ENCODE peak calls at places on chromosomes 11 and 22, in five cellular contexts. M, X, J, W and C are unnamed samples.

GRCh38 chr11:102486584-102486983 is 34.0 kb upstream of the TMEM123 start:
- DNase-seq in X (no peak), M (no peak), W (no peak), J (no peak), C (no peak)

GRCh38 chr11:26841818-26842457 is 120.1 kb upstream of the SLC5A12 start:
- DNase-seq in W (no peak), M (no peak), X (no peak), J (no peak), C (no peak)

GRCh38 chr11:77876045-77876444 is 55.1 kb downstream of the AAMDC start:
- DNase-seq in M (no peak), X (no peak), W (no peak), J (no peak), C (no peak)

GRCh38 chr11:4697583-4697982 is at the start of gene OR51E2:
- DNase-seq in W (no peak), X (no peak), J (no peak), M (no peak), C (no peak)

GRCh38 chr11:70763606-70764005 is 365.3 kb downstream of the CTTN start:
- DNase-seq in W (no peak), J (no peak), X (no peak), M (no peak), C (no peak)

GRCh38 chr11:77418155-77418980 is 55.5 kb downstream of the PAK1 start:
- DNase-seq in J (no peak), W (no peak), M (peak), X (no peak), C (no peak)

GRCh38 chr22:36933629-36934028 is 20.2 kb downstream of the CSF2RB start:
- DNase-seq in X (no peak), M (no peak), W (no peak), J (no peak), C (no peak)

GRCh38 chr11:110121204-110121603 is 28.0 kb downstream of the ZC3H12C start:
- DNase-seq in X (no peak), W (no peak), M (no peak), J (no peak), C (no peak)

GRCh38 chr22:36797334-36797733 is 19.5 kb downstream of the PVALB start:
- DNase-seq in W (no peak), M (no peak), X (no peak), J (no peak), C (no peak)

GRCh38 chr22:50209893-50210292 is 9.1 kb downstream of the SELENOO start:
- DNase-seq in J (peak), W (peak), M (no peak), X (peak), C (peak)

GRCh38 chr11:67400251-67400941 is 1.3 kb downstream of the PPP1CA start:
- DNase-seq in W (no peak), M (no peak), X (no peak), J (no peak), C (no peak)

GRCh38 chr11:88174627-88175003 is 628 bp downstream of the RAB38 start:
- DNase-seq in X (peak), M (no peak), W (peak), J (no peak), C (no peak)

GRCh38 chr11:74669311-74670160 is 61.7 kb downstream of the CHRDL2 start:
- DNase-seq in M (no peak), J (no peak), X (no peak), W (no peak), C (no peak)

GRCh38 chr11:3008746-3009336 is 16.7 kb upstream of the NAP1L4 start:
- DNase-seq in M (no peak), X (no peak), J (no peak), W (no peak), C (no peak)

GRCh38 chr22:26321469-26321913 is 107.6 kb upstream of the ASPHD2 start:
- DNase-seq in X (no peak), M (peak), J (no peak), W (peak), C (no peak)

GRCh38 chr11:35014352-35014751 is 97.9 kb downstream of the PDHX start:
- DNase-seq in W (no peak), X (no peak), M (no peak), J (no peak), C (no peak)

GRCh38 chr11:6623391-6624363 is 4.5 kb upstream of the TPP1 start:
- DNase-seq in J (no peak), X (no peak), M (no peak), W (no peak), C (no peak)

GRCh38 chr11:61162092-61162935 is 1.1 kb upstream of the VPS37C start:
- DNase-seq in X (no peak), M (peak), W (peak), J (no peak), C (peak)

GRCh38 chr11:64060861-64061444 is 25.2 kb downstream of the FLRT1 start:
- DNase-seq in J (peak), M (no peak), W (no peak), X (peak), C (no peak)

GRCh38 chr11:93522448-93522847 is 20.7 kb downstream of the SMCO4 start:
- DNase-seq in X (no peak), M (no peak), J (no peak), W (no peak), C (no peak)

GRCh38 chr11:77999446-77999845 is 5.0 kb upstream of the INTS4 start:
- DNase-seq in J (no peak), W (no peak), X (no peak), M (no peak), C (no peak)